ENCODE peak calls at places on chromosome 2, in four cellular contexts. P is NCI-H1092 treated with DMSO at 0.1 percent for 48 hours, J is GM13976, E is KBM-7. K is an unnamed sample.
A peak's percentile ranks its signal among the peaks of the same experiment; 100 is the strongest.

GRCh38 chr2:152367547-152368250 is 32.7 kb downstream of the FMNL2 start:
- DNase-seq in P (no peak), J (no peak), E (no peak), K (no peak)

GRCh38 chr2:62410015-62410453 is 96.0 kb downstream of the TMEM17 start:
- DNase-seq in P (no peak), J (no peak), E (peak; percentile 56), K (peak; percentile 25)

GRCh38 chr2:12045864-12046291 is 299.4 kb downstream of the LPIN1 start:
- DNase-seq in P (no peak), J (peak; percentile 30), E (no peak), K (no peak)

GRCh38 chr2:46849741-46850474 is 65.7 kb downstream of the MCFD2 start:
- DNase-seq in P (peak; percentile 16), J (no peak), E (no peak), K (peak; percentile 19)

GRCh38 chr2:207046642-207047213 is 107.4 kb downstream of the CPO start:
- DNase-seq in P (no peak), J (peak; percentile 29), E (peak; percentile 72), K (peak; percentile 55)

GRCh38 chr2:96950391-96951124 is 35.8 kb downstream of the FAM178B start:
- DNase-seq in P (peak; percentile 38), J (no peak), E (no peak), K (no peak)

GRCh38 chr2:37389984-37390765 is 45.7 kb downstream of the QPCT start:
- DNase-seq in P (no peak), J (peak; percentile 75), E (peak; percentile 80), K (peak; percentile 17)

GRCh38 chr2:222423632-222424280 is 587 bp upstream of the SGPP2 start:
- DNase-seq in P (no peak), J (peak; percentile 69), E (no peak), K (no peak)

GRCh38 chr2:150812664-150813408 is 325.4 kb upstream of the RND3 start:
- DNase-seq in P (no peak), J (no peak), E (no peak), K (no peak)

GRCh38 chr2:18961991-18962421 is 372.6 kb upstream of the NT5C1B start:
- DNase-seq in P (no peak), J (no peak), E (no peak), K (no peak)

GRCh38 chr2:27832396-27832795 is 57.8 kb downstream of the RBKS start:
- DNase-seq in P (no peak), J (no peak), E (peak; percentile 38), K (no peak)